ENCODE peak calls at places on chromosomes 12 and 14, in four cellular contexts. M, F, S and E are unnamed samples.
A peak's percentile ranks its signal among the peaks of the same experiment; 100 is the strongest.

GRCh38 chr12:103810108-103810507 is 30.9 kb downstream of the NT5DC3 start:
- DNase-seq in M (no peak), S (no peak), F (no peak), E (no peak)

GRCh38 chr12:116533343-116534248 is 25.6 kb upstream of the MAP1LC3B2 start:
- DNase-seq in M (peak; percentile 90), S (peak; percentile 62), F (peak; percentile 95), E (peak; percentile 77)

GRCh38 chr14:34340226-34340625 is 121.8 kb downstream of the SPTSSA start:
- DNase-seq in M (no peak), F (no peak), S (no peak), E (peak; percentile 94)

GRCh38 chr12:116609715-116610114 is 50.5 kb downstream of the MAP1LC3B2 start:
- DNase-seq in F (peak; percentile 76), S (no peak), M (no peak), E (no peak)

GRCh38 chr12:104199964-104200363 is 15.6 kb upstream of the TXNRD1 start:
- DNase-seq in F (no peak), M (no peak), S (no peak), E (no peak)

GRCh38 chr12:123106640-123107359 is 44.1 kb downstream of the PITPNM2 start:
- DNase-seq in M (no peak), F (no peak), S (no peak), E (no peak)

GRCh38 chr14:28754209-28754985 is 12.2 kb upstream of the FOXG1 start:
- DNase-seq in S (no peak), M (peak; percentile 64), F (peak; percentile 72), E (no peak)

GRCh38 chr12:51393676-51394545 is 2.7 kb upstream of the GALNT6 start:
- DNase-seq in F (no peak), S (no peak), M (no peak), E (peak; percentile 93)

GRCh38 chr14:58297412-58297761 is 968 bp upstream of the ARID4A start:
- DNase-seq in M (peak; percentile 59), S (no peak), F (peak; percentile 75), E (peak; percentile 35)

GRCh38 chr12:105725054-105725453 is 394.6 kb downstream of the C12orf75 start:
- DNase-seq in M (no peak), F (no peak), S (no peak), E (peak; percentile 90)

GRCh38 chr14:94850332-94851211 is 80.7 kb upstream of the GSC start:
- DNase-seq in S (no peak), M (peak; percentile 26), F (no peak), E (no peak)

GRCh38 chr12:114344264-114344663 is 61.7 kb downstream of the TBX5 start:
- DNase-seq in M (no peak), F (no peak), S (no peak), E (no peak)

GRCh38 chr12:78871566-78871965 is 7.0 kb downstream of the SYT1 start:
- DNase-seq in M (no peak), S (no peak), F (no peak), E (no peak)

DNA sequence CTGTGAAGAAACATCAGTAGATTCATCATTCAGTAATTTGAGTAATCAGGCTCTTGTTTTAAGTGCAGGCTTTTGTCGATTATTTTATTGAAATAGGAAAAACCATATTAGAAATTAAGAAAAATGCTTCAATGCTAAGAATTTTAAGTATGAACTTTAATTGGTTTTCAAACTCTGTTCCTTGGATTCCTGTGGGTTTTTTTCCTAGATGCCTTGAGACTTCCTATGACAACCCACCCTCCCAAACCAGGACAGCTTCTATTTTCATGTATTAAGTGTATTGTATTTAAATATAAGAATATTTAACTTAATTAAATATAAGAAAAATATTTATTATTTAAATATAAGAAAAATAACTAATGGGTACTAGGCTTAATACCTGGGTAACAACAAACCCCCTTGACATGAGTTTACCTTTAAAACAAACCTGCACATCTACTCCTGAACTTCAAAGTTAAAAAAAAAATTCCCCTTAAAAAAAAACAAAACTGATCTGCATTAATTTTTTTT is 3.0 kb downstream of the ARHGAP5 start:
- DNase-seq in F (no peak), S (no peak), M (no peak), E (peak; percentile 22)
- H3K4me3 ChIP-seq in F (peak overlapping the region; percentile 80), S (no peak overlapping the region), M (peak overlapping the region; percentile 59), E (no peak overlapping the region)

GRCh38 chr14:99981806-99982205 is 83.4 kb upstream of the EVL start:
- DNase-seq in F (no peak), S (no peak), M (no peak), E (no peak)

GRCh38 chr14:99982449-99983250 is 82.6 kb upstream of the EVL start:
- DNase-seq in M (peak; percentile 76), S (peak; percentile 34), F (peak; percentile 74), E (peak; percentile 29)

GRCh38 chr14:99983251-99984012 is 81.8 kb upstream of the EVL start:
- DNase-seq in M (no peak), F (no peak), S (no peak), E (no peak)

GRCh38 chr14:99976681-99977080 is 88.5 kb upstream of the EVL start:
- DNase-seq in M (no peak), F (no peak), S (no peak), E (no peak)

DNA sequence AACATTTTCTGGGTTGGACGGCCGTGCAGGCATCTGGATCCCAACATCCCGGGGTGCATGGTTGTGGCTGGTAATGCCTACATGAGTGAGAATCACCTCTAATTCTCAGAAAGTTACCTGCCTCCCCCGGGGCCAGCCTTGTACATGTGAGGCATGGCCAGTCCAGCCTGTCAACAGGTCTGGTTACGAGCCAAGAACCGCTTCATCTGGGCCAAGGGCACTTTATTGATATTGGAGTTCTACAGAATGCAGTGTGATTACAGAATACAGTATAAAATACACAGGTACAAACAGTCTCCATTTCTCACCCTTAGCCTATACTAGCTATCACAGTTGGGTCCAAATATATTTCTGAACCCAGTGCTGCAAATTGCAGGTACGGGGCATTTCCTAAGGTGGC is 84.9 kb upstream of the EVL start:
- DNase-seq in F (no peak), S (no peak), M (no peak), E (no peak)
- H4K20me1 ChIP-seq in F (peaks cover 29% of the 10 kb centered on the region), S (no peaks in the 10 kb centered on the region), M (no peaks in the 10 kb centered on the region), E (peaks cover 56% of the 10 kb centered on the region)

DNA sequence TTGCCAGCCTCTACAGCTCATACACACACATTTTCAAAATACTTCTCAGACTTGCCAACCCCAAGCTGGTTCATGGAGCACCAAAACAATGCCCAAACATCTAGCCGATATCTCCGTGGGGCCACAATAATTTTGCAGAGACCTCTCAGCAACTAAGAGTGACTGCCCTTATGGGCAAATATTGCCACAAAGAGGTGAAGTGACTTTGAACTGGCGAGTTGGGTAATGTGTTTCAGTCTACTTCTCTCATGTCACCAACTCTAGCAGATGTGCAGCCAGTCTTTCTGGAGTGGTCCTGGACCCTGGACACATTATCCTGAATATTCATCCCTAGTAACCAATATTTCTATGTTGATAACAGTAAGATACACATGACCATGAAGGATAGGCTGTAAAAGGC is 290.3 kb downstream of the EMP1 start:
- DNase-seq in M (no peak), S (no peak), F (no peak), E (no peak)
- H3K27me3 ChIP-seq in M (no peaks in the 10 kb centered on the region), S (no peaks in the 10 kb centered on the region), F (no peaks in the 10 kb centered on the region), E (no peaks in the 10 kb centered on the region)

GRCh38 chr14:47675489-47676300 is at the start of gene MDGA2:
- DNase-seq in S (no peak), M (peak; percentile 51), F (peak; percentile 85), E (peak; percentile 22)

GRCh38 chr14:47675239-47675488 is 241 bp downstream of the MDGA2 start:
- DNase-seq in M (no peak), F (peak; percentile 58), S (no peak), E (no peak)

GRCh38 chr14:47674546-47675238 is 713 bp downstream of the MDGA2 start:
- DNase-seq in M (peak; percentile 22), F (peak; percentile 65), S (no peak), E (no peak)

GRCh38 chr14:47676301-47676617 is 854 bp upstream of the MDGA2 start:
- DNase-seq in M (no peak), S (no peak), F (no peak), E (no peak)

DNA sequence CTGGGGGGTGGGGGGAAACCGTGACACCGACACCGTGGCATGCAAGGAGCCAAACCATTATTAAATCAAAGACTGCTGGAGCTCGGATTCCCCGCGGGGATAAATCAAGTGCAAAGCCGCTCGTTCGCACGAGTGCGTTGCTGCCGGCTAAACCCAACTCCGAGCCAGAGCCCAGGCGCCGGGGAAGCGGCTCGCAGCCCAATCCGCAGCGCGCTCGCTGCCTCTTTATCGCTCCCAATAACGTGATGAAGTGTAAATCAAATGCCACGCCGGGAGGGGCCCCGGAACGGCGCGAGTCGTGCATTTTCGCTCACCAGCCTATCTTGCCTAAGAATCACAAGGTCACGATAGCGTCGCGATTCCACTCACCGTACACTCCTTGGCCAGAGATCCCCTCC is 1.3 kb downstream of the MDGA2 start:
- DNase-seq in F (peak; percentile 58), M (peak; percentile 13), S (no peak), E (no peak)
- H3K4me3 ChIP-seq in F (peak overlapping the region; percentile 72), M (peak overlapping the region; percentile 57), S (no peak overlapping the region), E (peak overlapping the region; percentile 51)

GRCh38 chr14:23094666-23095195 is at the start of gene ACIN1:
- DNase-seq in M (peak; percentile 91), F (peak; percentile 96), S (peak; percentile 74), E (peak; percentile 77)
- H4K20me1 ChIP-seq in M (peaks cover 31% of the 10 kb centered on the region), F (peaks cover 51% of the 10 kb centered on the region), S (peaks cover 6% of the 10 kb centered on the region), E (peaks cover 75% of the 10 kb centered on the region)

DNA sequence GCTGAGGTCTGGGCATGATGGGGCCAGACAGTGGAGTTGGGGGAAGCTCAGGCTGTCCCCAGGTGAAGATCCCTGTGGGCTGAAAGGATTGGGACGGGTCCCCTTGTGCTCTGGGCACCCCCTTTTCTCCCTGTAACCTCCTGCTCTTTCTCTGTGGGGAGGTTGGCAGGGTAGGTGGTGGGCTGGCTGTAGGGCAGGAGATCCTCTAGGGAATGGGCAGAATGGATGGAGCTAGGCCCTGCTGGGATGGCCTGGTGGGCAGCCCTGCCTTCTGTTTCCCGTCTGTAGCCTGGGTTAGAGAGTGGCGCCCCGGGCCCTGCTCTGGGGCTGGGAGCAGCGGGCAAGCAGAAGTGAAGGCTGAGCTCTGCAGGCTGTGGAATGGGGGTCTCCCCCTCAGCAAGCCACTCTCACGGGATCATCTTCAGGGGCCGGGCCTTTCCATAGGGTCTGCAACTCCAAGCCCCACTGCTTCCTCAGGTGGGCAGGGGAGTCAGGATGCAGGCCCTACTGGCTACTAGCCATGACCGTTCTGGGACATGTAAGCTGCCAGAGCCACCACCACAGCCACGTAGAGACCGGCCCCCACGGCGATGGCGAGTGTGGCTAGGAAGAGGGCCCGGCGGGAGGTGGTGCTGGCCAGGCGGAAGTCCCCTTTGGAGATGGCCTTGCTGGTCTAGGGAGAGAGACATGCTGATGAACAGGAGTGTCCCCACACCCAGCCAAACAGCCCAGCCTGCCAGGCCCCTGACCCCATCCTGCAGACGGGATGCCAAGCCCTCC is 18.8 kb downstream of the SYNDIG1L start:
- DNase-seq in M (no peak), F (no peak), S (no peak), E (no peak)
- H3K27me3 ChIP-seq in M (peaks cover 10% of the 10 kb centered on the region), F (no peaks in the 10 kb centered on the region), S (no peaks in the 10 kb centered on the region), E (peaks cover 7% of the 10 kb centered on the region)

GRCh38 chr12:109722022-109722752 is 8.6 kb downstream of the FAM222A start:
- DNase-seq in M (no peak), F (no peak), S (no peak), E (no peak)

GRCh38 chr12:109721276-109721675 is 7.7 kb downstream of the FAM222A start:
- DNase-seq in M (no peak), S (no peak), F (no peak), E (no peak)

GRCh38 chr12:109723311-109723791 is 9.7 kb downstream of the FAM222A start:
- DNase-seq in M (no peak), F (no peak), S (no peak), E (no peak)

GRCh38 chr12:109724321-109724892 is 10.8 kb downstream of the FAM222A start:
- DNase-seq in S (no peak), F (no peak), M (no peak), E (no peak)

GRCh38 chr12:109722753-109723109 is 9.1 kb downstream of the FAM222A start:
- DNase-seq in F (no peak), S (no peak), M (no peak), E (no peak)
- H3K4me3 ChIP-seq in F (no peak overlapping the region), S (no peak overlapping the region), M (no peak overlapping the region), E (no peak overlapping the region)